ENCODE peak calls at places on chromosomes 3 and 15, in seven cellular contexts. R is H9, F is NT2/D1, U is heart right ventricle, K is transverse colon, L is mesenchymal stem cell, Q is ovary. I is an unnamed sample. For H3K9me3, the result is how much of the 10 kb centered on the place peaks cover.

GRCh38 chr3:99921986-99922385 is 104.3 kb downstream of the CMSS1 start:
- DNase-seq in R (no peak), F (no peak), U (no peak), K (no peak), L (no peak), Q (no peak), I (no peak)

GRCh38 chr3:142595581-142595950 is 627 bp upstream of the PLS1 start:
- DNase-seq in R (no peak), F (peak), U (no peak), K (no peak), L (peak), Q (no peak), I (no peak)

GRCh38 chr3:72797773-72798543 is 50.3 kb downstream of the SHQ1 start:
- DNase-seq in R (no peak), F (peak), U (peak), K (peak), L (peak), Q (no peak), I (peak)

GRCh38 chr3:195237981-195238625 is 32.9 kb downstream of the XXYLT1 start:
- DNase-seq in R (no peak), F (no peak), U (peak), K (no peak), L (no peak), Q (no peak), I (no peak)

GRCh38 chr15:77656294-77656693 is 23.6 kb upstream of the LINGO1 start:
- DNase-seq in R (no peak), F (no peak), U (no peak), K (no peak), L (no peak), Q (no peak), I (no peak)

GRCh38 chr3:57063027-57063426 is 2.6 kb downstream of the SPATA12 start:
- DNase-seq in R (no peak), F (no peak), U (no peak), K (no peak), L (no peak), Q (no peak), I (no peak)

GRCh38 chr3:67551366-67552016 is 102.9 kb downstream of the SUCLG2 start:
- DNase-seq in R (no peak), F (no peak), U (no peak), K (no peak), L (no peak), Q (peak), I (peak)

GRCh38 chr3:31765856-31766255 is 215.2 kb downstream of the OSBPL10 start:
- DNase-seq in R (no peak), F (no peak), U (no peak), K (no peak), L (no peak), Q (no peak), I (no peak)

GRCh38 chr3:11495948-11496557 is 147.7 kb downstream of the VGLL4 start:
- DNase-seq in R (peak), F (peak), U (peak), K (no peak), L (no peak), Q (no peak), I (no peak)

GRCh38 chr3:197667968-197668367 is 68.7 kb downstream of the RUBCN start:
- DNase-seq in R (no peak), F (no peak), U (no peak), K (no peak), L (no peak), Q (no peak), I (no peak)

GRCh38 chr3:18808423-18808822 is 339.9 kb upstream of the KCNH8 start:
- DNase-seq in R (no peak), F (no peak), U (no peak), K (no peak), L (no peak), Q (no peak), I (no peak)

GRCh38 chr3:126431103-126431534 is 36.4 kb downstream of the CFAP100 start:
- DNase-seq in R (peak), F (no peak), U (no peak), K (no peak), L (no peak), Q (no peak), I (no peak)
- H3K9me3 ChIP-seq in R (under half), F (under half), U (under half), K (under half), L (under half), Q (under half), I (under half)

GRCh38 chr15:100383302-100384107 is 41.7 kb upstream of the ADAMTS17 start:
- DNase-seq in R (peak), F (no peak), U (no peak), K (peak), L (no peak), Q (peak), I (peak)
- H3K9me3 ChIP-seq in R (under half), F (half or more), U (half or more), K (under half), L (half or more), Q (under half), I (under half)

DNA sequence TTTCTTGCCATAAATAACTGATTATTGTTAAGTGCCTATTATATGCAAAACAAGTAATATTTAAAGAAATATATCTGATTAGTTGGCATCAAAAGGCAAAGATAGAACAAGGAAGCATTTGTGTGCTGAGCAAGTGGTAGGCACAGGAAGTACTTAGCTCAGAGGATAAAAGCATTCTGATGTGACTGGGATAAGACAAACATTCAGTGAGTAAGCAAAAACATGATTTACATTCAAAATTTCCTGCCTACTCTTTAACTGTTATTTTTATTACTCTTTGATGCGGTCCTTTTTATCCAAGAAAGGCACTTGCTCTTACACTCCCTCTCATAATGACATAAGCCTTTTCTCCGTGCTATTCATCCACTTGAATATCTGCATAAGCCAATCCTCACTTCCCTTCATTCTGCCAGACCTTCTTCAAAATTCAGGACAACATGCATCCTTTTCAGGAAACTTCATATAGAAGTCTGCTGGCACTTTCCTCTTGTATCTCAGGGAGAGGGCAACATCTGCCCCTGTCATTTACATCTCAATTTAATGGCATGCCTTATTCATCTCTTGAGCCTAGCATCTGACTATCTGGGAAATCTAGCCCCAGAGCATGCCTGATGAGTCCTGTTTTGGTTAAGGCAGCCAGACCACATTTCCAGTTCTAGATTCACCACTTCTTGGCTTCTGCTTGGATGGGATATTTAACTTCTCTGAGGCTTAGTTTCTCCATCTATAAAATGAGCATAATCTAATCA is 478.2 kb upstream of the ROBO2 start:
- DNase-seq in R (no peak), F (no peak), U (no peak), K (no peak), L (peak), Q (no peak), I (no peak)
- H3K9me3 ChIP-seq in R (under half), F (under half), U (under half), K (under half), L (under half), Q (under half), I (under half)

GRCh38 chr15:20348900-20349773 is 192.5 kb downstream of the GOLGA6L6 start:
- DNase-seq in R (peak), F (no peak), U (no peak), K (no peak), L (no peak), Q (peak), I (no peak)
- H3K9me3 ChIP-seq in R (half or more), F (under half), U (under half), K (under half), L (under half), Q (under half), I (under half)

GRCh38 chr15:83039206-83039605 is 27.8 kb upstream of the C15orf40 start:
- DNase-seq in R (no peak), F (no peak), U (no peak), K (no peak), L (no peak), Q (no peak), I (no peak)

GRCh38 chr15:83046558-83047127 is 20.4 kb downstream of the BTBD1 start:
- DNase-seq in R (no peak), F (no peak), U (no peak), K (no peak), L (no peak), Q (no peak), I (no peak)

DNA sequence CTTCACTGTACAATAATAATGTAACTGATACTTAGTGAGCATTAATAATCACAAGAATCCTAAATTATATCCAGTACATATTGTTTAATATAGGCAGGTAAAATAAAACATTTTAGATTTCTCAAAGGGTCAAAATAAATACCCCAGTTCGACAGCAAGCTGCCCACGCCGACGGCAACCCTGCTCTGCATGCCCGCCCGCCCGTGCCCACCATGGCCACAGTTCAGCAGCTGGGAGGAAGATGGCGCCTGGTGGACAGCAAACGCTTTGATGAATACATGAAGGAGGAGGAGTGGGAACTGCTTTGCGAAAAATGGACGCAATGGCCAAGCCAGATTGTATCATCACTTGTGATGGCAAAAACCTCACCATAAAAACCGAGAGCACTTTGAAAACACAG is 22.9 kb downstream of the BTBD1 start:
- DNase-seq in R (no peak), F (no peak), U (no peak), K (no peak), L (no peak), Q (no peak), I (no peak)
- H3K9me3 ChIP-seq in R (under half), F (under half), U (under half), K (under half), L (under half), Q (under half), I (under half)

GRCh38 chr3:111739241-111739952 is 119.7 kb upstream of the PHLDB2 start:
- DNase-seq in R (no peak), F (no peak), U (peak), K (no peak), L (peak), Q (no peak), I (no peak)
- H3K9me3 ChIP-seq in R (under half), F (under half), U (under half), K (under half), L (under half), Q (under half), I (under half)

GRCh38 chr3:1172642-1173041 is 79.8 kb downstream of the CNTN6 start:
- DNase-seq in R (no peak), F (no peak), U (no peak), K (no peak), L (no peak), Q (no peak), I (no peak)

GRCh38 chr3:1171320-1171719 is 78.5 kb downstream of the CNTN6 start:
- DNase-seq in R (no peak), F (no peak), U (no peak), K (no peak), L (no peak), Q (no peak), I (no peak)
- H3K9me3 ChIP-seq in R (under half), F (under half), U (under half), K (under half), L (under half), Q (under half), I (under half)

DNA sequence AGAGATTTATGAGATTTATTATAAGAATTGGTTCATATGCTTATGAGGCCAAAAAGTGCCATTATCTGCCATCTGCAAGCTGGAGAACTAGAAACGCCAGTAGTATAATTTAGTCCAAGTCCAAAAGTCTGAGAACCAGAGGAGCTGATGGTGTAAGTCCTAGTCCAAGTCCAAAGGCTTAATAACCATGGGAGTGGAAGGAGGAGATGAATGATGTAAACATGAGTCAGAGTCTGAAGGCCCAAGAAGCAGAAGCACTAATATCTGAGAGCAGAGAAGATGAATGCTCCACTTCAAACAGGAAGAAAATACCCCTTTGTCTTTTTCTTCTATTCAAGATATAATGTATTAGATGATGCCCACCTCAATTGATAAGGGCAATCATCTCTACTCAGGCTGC is 185.7 kb downstream of the CGGBP1 start:
- DNase-seq in R (no peak), F (no peak), U (no peak), K (no peak), L (no peak), Q (no peak), I (no peak)
- H3K9me3 ChIP-seq in R (under half), F (under half), U (under half), K (under half), L (under half), Q (under half), I (under half)